ENCODE peak calls at places on chromosomes 3 and 15, in six cellular contexts. D is G401; X is stimulated activated CD8-positive, alpha-beta memory T cell treated with anti-CD3 and anti-CD28 coated beads, Interleukin-12 subunit alpha, Interleukin-12 subunit beta, amount 100 ng/mL, for 1 hour; J is small intestine; O is GM06990; Z is breast epithelium. M is an unnamed sample.

GRCh38 chr15:48062476-48062875 is 58.3 kb upstream of the SLC24A5 start:
- DNase-seq in D (no peak), X (no peak), J (no peak), O (no peak), Z (no peak), M (peak)

GRCh38 chr3:33467786-33468185 is 27.6 kb upstream of the UBP1 start:
- DNase-seq in D (no peak), X (no peak), J (no peak), O (no peak), Z (no peak), M (no peak)

GRCh38 chr3:144791034-144791433 is 819.4 kb downstream of the DIPK2A start:
- DNase-seq in D (no peak), X (no peak), J (no peak), O (no peak), Z (no peak), M (no peak)

GRCh38 chr3:123021986-123022510 is 5.5 kb downstream of the SEMA5B start:
- DNase-seq in D (no peak), X (no peak), J (no peak), O (no peak), Z (no peak), M (no peak)

GRCh38 chr3:57145852-57146251 is 19.3 kb downstream of the IL17RD start:
- DNase-seq in D (no peak), X (no peak), J (no peak), O (no peak), Z (no peak), M (no peak)

GRCh38 chr3:79326642-79327041 is 441.2 kb downstream of the ROBO1 start:
- DNase-seq in D (no peak), X (no peak), J (no peak), O (no peak), Z (no peak), M (no peak)

GRCh38 chr3:44883213-44883955 is 9.0 kb downstream of the TGM4 start:
- DNase-seq in D (no peak), X (no peak), J (no peak), O (no peak), Z (no peak), M (no peak)

GRCh38 chr15:96421211-96421610 is 90.7 kb downstream of the NR2F2 start:
- DNase-seq in D (no peak), X (no peak), J (no peak), O (no peak), Z (no peak), M (peak)

GRCh38 chr15:61444585-61444984 is 215.5 kb upstream of the RORA start:
- DNase-seq in D (no peak), X (no peak), J (no peak), O (no peak), Z (no peak), M (no peak)

M was measured in HT1080.